ENCODE peak calls at places on chromosomes 12 and 14, in four cellular contexts. Y is left lung, W is mesothelial cell of epicardium, H is left ventricle myocardium inferior. U is an unnamed sample.

GRCh38 chr14:88323086-88323519 is at the start of gene KCNK10:
- DNase-seq in Y (no peak), W (no peak), H (no peak), U (no peak)

GRCh38 chr14:88007608-88008007 is 2.7 kb downstream of the GPR65 start:
- DNase-seq in Y (no peak), W (no peak), H (no peak), U (no peak)

GRCh38 chr12:47071241-47071852 is 8.1 kb upstream of the PCED1B start:
- DNase-seq in Y (no peak), W (no peak), H (no peak), U (no peak)

GRCh38 chr12:64318605-64319004 is 72.0 kb downstream of the C12orf56 start:
- DNase-seq in Y (no peak), W (no peak), H (no peak), U (no peak)

GRCh38 chr12:117507547-117507946 is 146.1 kb upstream of the NOS1 start:
- DNase-seq in Y (no peak), W (no peak), H (no peak), U (no peak)

GRCh38 chr14:95260537-95261440 is 58.9 kb downstream of the CLMN start:
- DNase-seq in Y (no peak), W (no peak), H (peak), U (no peak)

GRCh38 chr14:74346341-74346740 is 1.9 kb upstream of the VRTN start:
- DNase-seq in Y (no peak), W (no peak), H (no peak), U (no peak)

GRCh38 chr12:6288235-6288634 is 22.2 kb upstream of the PLEKHG6 start:
- DNase-seq in Y (no peak), W (no peak), H (no peak), U (no peak)

GRCh38 chr12:119594772-119595445 is 1.3 kb downstream of the TMEM233 start:
- DNase-seq in Y (peak), W (no peak), H (peak), U (no peak)

GRCh38 chr12:92987846-92988621 is 58.9 kb upstream of the EEA1 start:
- DNase-seq in Y (no peak), W (no peak), H (peak), U (no peak)

GRCh38 chr14:56194062-56194461 is 75.9 kb downstream of the PELI2 start:
- DNase-seq in Y (no peak), W (no peak), H (no peak), U (no peak)

GRCh38 chr12:58668831-58669230 is 251.5 kb downstream of the LRIG3 start:
- DNase-seq in Y (no peak), W (no peak), H (no peak), U (no peak)

GRCh38 chr12:94650143-94651056 is at the start of gene TMCC3:
- DNase-seq in Y (peak), W (peak), H (peak), U (no peak)
- TF ChIP-seq CTCF in Y (no peak), W (no peak), H (no peak), U (no peak)

GRCh38 chr12:48819986-48820385 is 1.7 kb downstream of the CACNB3 start:
- DNase-seq in Y (no peak), W (no peak), H (no peak), U (no peak)

GRCh38 chr12:48820406-48820805 is 2.1 kb downstream of the CACNB3 start:
- DNase-seq in Y (no peak), W (no peak), H (no peak), U (no peak)

GRCh38 chr12:48816148-48816854 is 2.0 kb upstream of the CACNB3 start:
- DNase-seq in Y (no peak), W (no peak), H (no peak), U (no peak)

GRCh38 chr12:48817957-48818830 is at the start of gene CACNB3:
- DNase-seq in Y (peak), W (peak), H (peak), U (peak)

GRCh38 chr12:48818831-48819590 is 715 bp downstream of the CACNB3 start:
- DNase-seq in Y (no peak), W (no peak), H (no peak), U (no peak)
- TF ChIP-seq CTCF in Y (no peak), W (no peak), H (peak), U (no peak)

GRCh38 chr12:53097564-53098353 is at the start of gene IGFBP6:
- DNase-seq in Y (peak), W (peak), H (peak), U (no peak)
- TF ChIP-seq CTCF in Y (peak), W (no peak), H (peak), U (no peak)

DNA sequence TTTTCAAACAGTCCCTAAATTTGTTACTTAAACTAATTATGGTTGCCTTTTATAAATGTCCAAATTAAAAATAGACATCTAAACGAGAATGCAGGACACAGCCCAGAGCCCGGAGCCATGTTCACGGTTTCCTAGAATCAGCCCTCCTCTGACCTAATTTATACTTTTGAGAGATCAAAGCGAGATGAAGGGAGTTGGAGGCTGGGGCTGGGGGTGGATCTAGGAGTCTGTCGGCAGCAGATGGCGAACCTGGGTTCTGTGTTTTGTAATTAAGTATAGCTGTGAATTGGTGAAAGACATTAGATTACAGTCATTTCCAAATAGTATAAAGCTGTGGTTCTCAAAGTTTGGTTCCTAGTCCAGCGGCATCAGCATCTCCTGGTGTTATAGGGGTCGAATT is 210.1 kb downstream of the SLC41A2 start:
- DNase-seq in Y (no peak), W (no peak), H (no peak), U (no peak)
- TF ChIP-seq CTCF in Y (no peak), W (no peak), H (no peak), U (no peak)

GRCh38 chr14:24215495-24216344 is at the start of gene MDP1:
- DNase-seq in Y (peak), W (peak), H (peak), U (peak)

GRCh38 chr14:24211311-24211710 is 2.0 kb downstream of the CHMP4A start:
- DNase-seq in Y (no peak), W (no peak), H (no peak), U (no peak)

GRCh38 chr14:24212924-24213865 is at the start of gene CHMP4A:
- DNase-seq in Y (peak), W (peak), H (peak), U (peak)

GRCh38 chr14:24216345-24216699 is 456 bp upstream of the MDP1 start:
- DNase-seq in Y (no peak), W (no peak), H (no peak), U (no peak)

GRCh38 chr14:24213866-24214652 is 771 bp upstream of the CHMP4A start:
- DNase-seq in Y (no peak), W (no peak), H (no peak), U (no peak)
- TF ChIP-seq CTCF in Y (no peak), W (no peak), H (no peak), U (no peak)

DNA sequence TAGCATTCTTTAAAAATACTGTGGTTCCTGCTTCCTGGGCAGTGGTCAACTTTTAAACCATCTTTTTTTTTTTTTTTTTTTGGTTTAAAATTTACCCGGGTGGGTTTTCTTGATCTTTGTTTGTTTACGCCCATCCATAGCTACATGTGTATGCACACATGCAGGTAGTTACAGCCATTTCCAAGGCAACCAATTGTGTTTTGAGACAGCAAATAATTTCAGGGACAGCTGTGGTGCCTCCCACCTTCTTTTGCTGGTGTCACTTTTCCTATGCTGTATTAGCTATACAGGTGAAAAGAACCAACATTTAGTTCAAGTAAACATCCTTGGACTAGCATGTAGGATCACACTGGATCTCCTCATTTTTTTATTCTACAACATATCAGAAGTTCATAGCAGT is 51.9 kb upstream of the PSMA6 start:
- DNase-seq in Y (no peak), W (no peak), H (no peak), U (no peak)
- TF ChIP-seq CTCF in Y (no peak), W (no peak), H (no peak), U (no peak)

GRCh38 chr14:55131782-55132181 is 2.7 kb downstream of the LGALS3 start:
- DNase-seq in Y (no peak), W (no peak), H (no peak), U (no peak)
- TF ChIP-seq CTCF in Y (no peak), W (no peak), H (peak), U (no peak)

GRCh38 chr14:92553456-92553855 is 39.9 kb downstream of the RIN3 start:
- DNase-seq in Y (no peak), W (no peak), H (no peak), U (no peak)
- TF ChIP-seq CTCF in Y (no peak), W (no peak), H (no peak), U (no peak)

GRCh38 chr12:20392339-20392738 is 24.0 kb downstream of the PDE3A start:
- DNase-seq in Y (no peak), W (no peak), H (no peak), U (no peak)
- TF ChIP-seq CTCF in Y (no peak), W (no peak), H (no peak), U (no peak)

GRCh38 chr14:105774001-105774400 is 247.6 kb downstream of the TMEM121 start:
- DNase-seq in Y (peak), W (no peak), H (no peak), U (no peak)
- TF ChIP-seq CTCF in Y (no peak), W (no peak), H (no peak), U (no peak)